ENCODE peak calls at places on chromosomes 13 and 19, in seven cellular contexts. P, N, M, R, F, H and I are unnamed samples.

GRCh38 chr19:2517881-2518601 is 42.1 kb downstream of the GADD45B start:
- DNase-seq in P (no peak), N (peak), M (no peak), R (no peak), F (no peak), H (no peak), I (no peak)

GRCh38 chr13:100340865-100341264 is 247.7 kb downstream of the GGACT start:
- DNase-seq in P (peak), N (no peak), M (no peak), R (no peak), F (no peak), H (no peak), I (no peak)

GRCh38 chr13:97659602-97660001 is 225.6 kb downstream of the RAP2A start:
- DNase-seq in P (no peak), N (peak), M (no peak), R (no peak), F (no peak), H (no peak), I (no peak)

GRCh38 chr13:37942929-37943328 is 73.4 kb upstream of the TRPC4 start:
- DNase-seq in P (no peak), N (no peak), M (no peak), R (no peak), F (no peak), H (no peak), I (no peak)

GRCh38 chr19:39539165-39539518 is 819 bp downstream of the EID2 start:
- DNase-seq in P (peak), N (no peak), M (no peak), R (no peak), F (peak), H (no peak), I (no peak)

GRCh38 chr19:36151144-36152051 is 849 bp downstream of the COX7A1 start:
- DNase-seq in P (no peak), N (peak), M (no peak), R (peak), F (no peak), H (no peak), I (no peak)

GRCh38 chr19:45136507-45137178 is 24.1 kb downstream of the NKPD1 start:
- DNase-seq in P (no peak), N (no peak), M (no peak), R (no peak), F (no peak), H (no peak), I (no peak)

GRCh38 chr19:29371766-29372415 is 153.9 kb upstream of the VSTM2B start:
- DNase-seq in P (no peak), N (no peak), M (no peak), R (no peak), F (no peak), H (no peak), I (no peak)

GRCh38 chr13:26074706-26075105 is 22.9 kb upstream of the SHISA2 start:
- DNase-seq in P (no peak), N (peak), M (no peak), R (no peak), F (no peak), H (no peak), I (no peak)

GRCh38 chr19:38975861-38976271 is 324 bp upstream of the FBXO17 start:
- DNase-seq in P (no peak), N (peak), M (no peak), R (no peak), F (no peak), H (no peak), I (no peak)

GRCh38 chr13:52004508-52005183 is 6.6 kb downstream of the ATP7B start:
- DNase-seq in P (no peak), N (no peak), M (no peak), R (no peak), F (no peak), H (no peak), I (no peak)

GRCh38 chr19:42424712-42425131 is 2.5 kb downstream of the LIPE start:
- DNase-seq in P (no peak), N (no peak), M (no peak), R (no peak), F (no peak), H (no peak), I (no peak)

GRCh38 chr19:55406869-55407624 is 541 bp downstream of the UBE2S start:
- DNase-seq in P (peak), N (peak), M (no peak), R (no peak), F (no peak), H (no peak), I (no peak)

GRCh38 chr13:45718063-45718462 is 15.9 kb downstream of the CBY2 start:
- DNase-seq in P (peak), N (peak), M (no peak), R (no peak), F (no peak), H (no peak), I (no peak)

GRCh38 chr13:51816604-51817254 is 12.8 kb upstream of the DHRS12 start:
- DNase-seq in P (no peak), N (no peak), M (no peak), R (no peak), F (no peak), H (no peak), I (no peak)

GRCh38 chr13:106262886-106263285 is 272.6 kb downstream of the EFNB2 start:
- DNase-seq in P (no peak), N (no peak), M (no peak), R (no peak), F (no peak), H (no peak), I (no peak)

GRCh38 chr13:58953638-58954037 is 1210.1 kb downstream of the DIAPH3 start:
- DNase-seq in P (no peak), N (peak), M (no peak), R (no peak), F (no peak), H (no peak), I (no peak)

GRCh38 chr19:48006762-48007161 is 12.3 kb downstream of the ELSPBP1 start:
- DNase-seq in P (peak), N (peak), M (no peak), R (no peak), F (peak), H (no peak), I (no peak)

GRCh38 chr19:7698583-7698982 is 3.3 kb downstream of the FCER2 start:
- DNase-seq in P (no peak), N (no peak), M (no peak), R (no peak), F (no peak), H (no peak), I (no peak)

GRCh38 chr19:29881386-29881785 is 60.7 kb upstream of the URI1 start:
- DNase-seq in P (no peak), N (no peak), M (no peak), R (peak), F (no peak), H (no peak), I (no peak)

GRCh38 chr13:113666324-113666660 is 727 bp upstream of the GRK1 start:
- DNase-seq in P (no peak), N (no peak), M (no peak), R (peak), F (no peak), H (no peak), I (no peak)